ENCODE peak calls at places on chromosomes 13 and 19, in ten cellular contexts. D is NCI-H2081; R is SW 1271; X is cardiac muscle cell; M is Karpas-422; E is NCI-H774; I is H7; A is stimulated activated CD4-positive, alpha-beta T cell treated with anti-CD3 and anti-CD28 coated beads, Interleukin-4, amount 100 ng/mL, for 24 hours; S is omental fat pad; L is cardiac fibroblast. H is an unnamed sample.
A peak's percentile ranks its signal among the peaks of the same experiment; 100 is the strongest.

GRCh38 chr13:45907501-45907900 is 55.9 kb upstream of the SIAH3 start:
- DNase-seq in D (no peak), E (no peak), R (no peak), A (no peak), M (no peak), X (no peak), L (no peak), I (no peak), S (no peak), H (no peak)

GRCh38 chr19:45999653-46000121 is 4.4 kb downstream of the CCDC61 start:
- DNase-seq in D (no peak), R (no peak), S (no peak), M (peak; percentile 47), I (peak; percentile 91), E (peak; percentile 54), A (no peak), X (no peak), L (peak; percentile 21), H (no peak)

GRCh38 chr19:33487901-33488817 is 33.4 kb downstream of the PEPD start:
- DNase-seq in S (no peak), A (no peak), I (no peak), E (no peak), L (no peak), R (no peak), M (no peak), X (no peak), D (no peak), H (peak; percentile 73)

GRCh38 chr19:45368737-45369340 is 1.5 kb downstream of the ERCC2 start:
- DNase-seq in L (no peak), A (no peak), R (no peak), X (no peak), E (no peak), D (no peak), M (no peak), S (no peak), I (peak; percentile 68), H (peak; percentile 64)

GRCh38 chr19:9178901-9179300 is at the start of gene OR7D2:
- DNase-seq in D (no peak), R (no peak), L (no peak), E (no peak), I (no peak), S (no peak), M (no peak), A (no peak), X (no peak), H (no peak)

GRCh38 chr19:1465191-1466016 is 13.6 kb downstream of the C19orf25 start:
- DNase-seq in I (peak; percentile 93), S (no peak), L (peak; percentile 59), M (no peak), D (no peak), R (no peak), X (peak; percentile 73), E (no peak), A (peak; percentile 40), H (peak; percentile 97)

GRCh38 chr19:49136771-49137171 is 17.4 kb downstream of the PPFIA3 start:
- DNase-seq in A (no peak), D (no peak), R (no peak), X (no peak), L (peak; percentile 69), I (peak; percentile 25), M (no peak), E (no peak), S (no peak), H (peak; percentile 54)

GRCh38 chr13:99320693-99321481 is 13.7 kb upstream of the GPR183 start:
- DNase-seq in S (no peak), E (no peak), D (no peak), I (no peak), R (no peak), A (peak; percentile 26), M (peak; percentile 62), L (peak; percentile 91), X (no peak), H (no peak)

GRCh38 chr19:14571695-14572490 is at the start of gene NDUFB7:
- DNase-seq in S (peak; percentile 63), X (peak; percentile 92), R (peak; percentile 87), E (peak; percentile 94), I (peak; percentile 93), L (peak; percentile 96), M (peak; percentile 96), D (peak; percentile 91), A (peak; percentile 93), H (peak; percentile 99)

GRCh38 chr13:113499936-113500335 is 9.4 kb upstream of the DCUN1D2 start:
- DNase-seq in L (no peak), A (no peak), I (no peak), D (no peak), S (no peak), R (no peak), M (no peak), X (no peak), E (no peak), H (peak; percentile 92)

GRCh38 chr13:109979186-109979585 is 192.8 kb upstream of the IRS2 start:
- DNase-seq in E (no peak), S (no peak), D (no peak), L (no peak), I (no peak), A (no peak), R (no peak), X (no peak), M (peak; percentile 14), H (no peak)

H was measured in osteoblast.